ENCODE peak calls at places on chromosome 18, in four cellular contexts. One of them, this sample, is unnamed.

GRCh38 chr18:73979742-73980141 is 167.9 kb downstream of the FBXO15 start:
- DNase-seq in Peyer's patch: no peak
- DNase-seq in cardiac fibroblast: peak; percentile 36
- DNase-seq in gastrocnemius medialis: no peak
- DNase-seq in this sample: no peak

GRCh38 chr18:73785276-73785675 is 362.4 kb downstream of the FBXO15 start:
- DNase-seq in Peyer's patch: no peak
- DNase-seq in gastrocnemius medialis: no peak
- DNase-seq in cardiac fibroblast: peak; percentile 72
- DNase-seq in this sample: no peak

GRCh38 chr18:43590182-43590903 is 313.1 kb upstream of the SYT4 start:
- DNase-seq in cardiac fibroblast: no peak
- DNase-seq in gastrocnemius medialis: no peak
- DNase-seq in Peyer's patch: no peak
- DNase-seq in this sample: peak; percentile 7

GRCh38 chr18:34659579-34660517 is 50.2 kb upstream of the DTNA start:
- DNase-seq in gastrocnemius medialis: peak; percentile 85
- DNase-seq in Peyer's patch: peak; percentile 30
- DNase-seq in cardiac fibroblast: peak; percentile 98
- DNase-seq in this sample: peak; percentile 59

GRCh38 chr18:62339106-62339988 is 14.2 kb downstream of the TNFRSF11A start:
- DNase-seq in gastrocnemius medialis: no peak
- DNase-seq in cardiac fibroblast: peak; percentile 63
- DNase-seq in Peyer's patch: no peak
- DNase-seq in this sample: no peak

GRCh38 chr18:21074336-21075323 is 37.0 kb downstream of the ROCK1 start:
- DNase-seq in gastrocnemius medialis: no peak
- DNase-seq in cardiac fibroblast: no peak
- DNase-seq in Peyer's patch: no peak
- DNase-seq in this sample: no peak

GRCh38 chr18:60044290-60045006 is 144.7 kb downstream of the PMAIP1 start:
- DNase-seq in Peyer's patch: no peak
- DNase-seq in gastrocnemius medialis: no peak
- DNase-seq in cardiac fibroblast: peak; percentile 78
- DNase-seq in this sample: no peak

GRCh38 chr18:28113271-28114023 is 63.5 kb downstream of the CDH2 start:
- DNase-seq in Peyer's patch: no peak
- DNase-seq in gastrocnemius medialis: no peak
- DNase-seq in cardiac fibroblast: peak; percentile 44
- DNase-seq in this sample: no peak

GRCh38 chr18:70555046-70555445 is 266.2 kb downstream of the SOCS6 start:
- DNase-seq in cardiac fibroblast: no peak
- DNase-seq in Peyer's patch: no peak
- DNase-seq in gastrocnemius medialis: no peak
- DNase-seq in this sample: no peak

GRCh38 chr18:10190564-10190963 is 263.9 kb upstream of the APCDD1 start:
- DNase-seq in gastrocnemius medialis: no peak
- DNase-seq in Peyer's patch: no peak
- DNase-seq in cardiac fibroblast: peak; percentile 46
- DNase-seq in this sample: no peak

GRCh38 chr18:9575558-9575957 is 38.8 kb downstream of the PPP4R1 start:
- DNase-seq in gastrocnemius medialis: peak; percentile 68
- DNase-seq in Peyer's patch: peak; percentile 44
- DNase-seq in cardiac fibroblast: peak; percentile 99
- DNase-seq in this sample: peak; percentile 92

GRCh38 chr18:44229693-44230108 is 451.0 kb upstream of the SETBP1 start:
- DNase-seq in gastrocnemius medialis: no peak
- DNase-seq in Peyer's patch: no peak
- DNase-seq in cardiac fibroblast: peak; percentile 20
- DNase-seq in this sample: peak; percentile 61

GRCh38 chr18:57859314-57859713 is 56.2 kb upstream of the ATP8B1 start:
- DNase-seq in cardiac fibroblast: peak; percentile 55
- DNase-seq in Peyer's patch: no peak
- DNase-seq in gastrocnemius medialis: no peak
- DNase-seq in this sample: no peak
- TF ChIP-seq CTCF in cardiac fibroblast: peak; percentile 65
- TF ChIP-seq CTCF in Peyer's patch: peak; percentile 53
- TF ChIP-seq CTCF in gastrocnemius medialis: peak; percentile 24
- TF ChIP-seq CTCF in this sample: no peak

DNA sequence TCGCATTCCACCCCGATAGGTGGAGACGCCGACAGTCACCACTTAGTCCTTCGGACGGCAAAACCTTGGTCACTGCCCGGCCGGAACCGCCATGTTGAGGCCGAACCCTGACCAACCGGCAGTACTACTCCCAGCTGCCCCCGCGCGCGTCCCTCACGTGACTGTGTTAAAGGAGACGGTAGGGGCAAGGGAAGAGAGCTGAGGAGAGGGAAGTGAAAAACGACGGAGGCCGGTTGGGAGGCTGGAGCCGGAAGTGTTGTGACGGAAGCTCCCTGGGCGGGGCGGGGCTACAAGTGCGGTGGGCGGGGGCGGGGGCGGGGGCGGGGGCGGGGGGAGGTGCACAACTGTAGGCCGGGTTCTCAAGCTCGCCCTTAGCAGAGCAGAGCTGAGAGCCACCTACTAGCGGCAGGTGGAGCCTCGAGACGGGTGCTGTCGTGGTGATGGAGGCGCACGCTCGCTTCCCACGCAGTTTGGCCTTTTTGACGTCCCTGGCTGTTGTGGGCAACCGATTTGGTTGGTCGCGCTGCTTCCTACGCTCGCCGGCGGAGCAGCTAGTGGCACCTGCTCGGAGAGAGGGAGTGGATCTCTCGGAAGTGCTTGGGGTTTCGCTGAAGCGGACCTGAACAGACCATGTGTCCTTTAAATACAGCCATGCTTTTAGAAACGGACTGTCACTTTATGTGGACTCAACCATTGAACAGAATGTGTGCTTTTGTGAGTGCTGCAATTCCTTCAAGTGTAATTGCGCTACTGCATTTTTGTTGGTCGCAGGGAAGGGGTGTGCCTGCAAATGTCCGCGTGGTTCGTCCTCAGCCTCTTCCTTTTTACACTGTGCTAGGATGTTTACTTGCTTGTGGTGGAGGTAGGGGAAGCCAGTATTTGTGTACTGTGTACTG is at the start of gene TRAPPC8:
- DNase-seq in gastrocnemius medialis: peak; percentile 99
- DNase-seq in Peyer's patch: peak; percentile 99
- DNase-seq in cardiac fibroblast: peak; percentile 99
- DNase-seq in this sample: peak; percentile 99
- TF ChIP-seq CTCF in gastrocnemius medialis: no peak
- TF ChIP-seq CTCF in Peyer's patch: peak; percentile 28
- TF ChIP-seq CTCF in cardiac fibroblast: no peak
- TF ChIP-seq CTCF in this sample: no peak

DNA sequence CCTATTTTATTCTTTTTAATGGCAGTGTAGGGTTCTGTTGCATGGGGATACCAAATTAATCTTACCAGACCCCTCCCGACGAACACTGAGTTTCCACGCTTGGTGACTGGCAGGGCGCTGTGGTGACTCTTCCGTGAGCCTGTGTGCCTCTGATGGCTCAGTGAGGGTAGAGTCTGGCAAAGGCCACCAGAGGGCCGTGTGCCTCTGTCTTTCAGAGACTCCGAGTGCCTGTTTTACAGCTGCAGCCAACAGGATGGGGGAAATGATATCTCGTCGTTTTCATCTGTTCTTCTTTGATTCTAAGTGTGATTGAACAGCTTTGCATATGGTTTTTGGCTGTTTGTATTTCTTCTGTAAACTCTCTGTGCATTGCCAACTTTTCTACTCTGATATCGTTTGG is 99.8 kb downstream of the ZNF236 start:
- DNase-seq in cardiac fibroblast: peak; percentile 42
- DNase-seq in gastrocnemius medialis: no peak
- DNase-seq in Peyer's patch: peak; percentile 61
- DNase-seq in this sample: peak; percentile 31
- TF ChIP-seq CTCF in cardiac fibroblast: peak; percentile 53
- TF ChIP-seq CTCF in gastrocnemius medialis: peak; percentile 37
- TF ChIP-seq CTCF in Peyer's patch: peak; percentile 73
- TF ChIP-seq CTCF in this sample: peak; percentile 58

DNA sequence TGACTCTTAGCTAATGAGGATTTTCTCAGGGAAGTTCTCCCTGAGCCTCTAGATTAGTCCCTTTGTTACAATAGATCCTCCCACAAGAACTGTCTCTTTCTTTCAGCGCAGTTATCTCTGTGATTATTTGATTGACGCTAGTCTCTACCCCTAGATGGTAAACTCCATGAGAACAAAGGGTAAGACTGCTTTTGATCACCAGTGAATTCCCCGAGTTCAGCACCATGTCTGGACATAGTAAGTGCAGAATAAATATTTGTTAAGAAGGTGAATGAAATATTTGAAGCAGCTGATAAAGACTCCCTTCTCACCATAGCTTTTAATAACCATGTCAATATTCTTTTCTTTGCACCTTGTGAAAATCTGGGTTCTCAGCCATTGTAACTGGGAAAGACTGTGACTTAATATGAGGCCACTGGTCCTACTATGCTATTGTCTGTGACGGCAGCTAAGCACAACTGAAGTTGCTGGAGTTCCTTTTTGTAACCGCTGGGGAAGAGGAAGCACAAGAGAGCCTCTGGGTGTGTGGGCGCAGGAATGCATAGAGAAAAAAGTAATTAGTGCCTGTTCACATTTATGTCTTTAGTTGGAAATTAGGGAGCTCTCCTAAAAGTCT is 214.7 kb downstream of the TGIF1 start:
- DNase-seq in Peyer's patch: no peak
- DNase-seq in gastrocnemius medialis: no peak
- DNase-seq in cardiac fibroblast: no peak
- DNase-seq in this sample: no peak
- TF ChIP-seq CTCF in Peyer's patch: no peak
- TF ChIP-seq CTCF in gastrocnemius medialis: no peak
- TF ChIP-seq CTCF in cardiac fibroblast: no peak
- TF ChIP-seq CTCF in this sample: no peak

DNA sequence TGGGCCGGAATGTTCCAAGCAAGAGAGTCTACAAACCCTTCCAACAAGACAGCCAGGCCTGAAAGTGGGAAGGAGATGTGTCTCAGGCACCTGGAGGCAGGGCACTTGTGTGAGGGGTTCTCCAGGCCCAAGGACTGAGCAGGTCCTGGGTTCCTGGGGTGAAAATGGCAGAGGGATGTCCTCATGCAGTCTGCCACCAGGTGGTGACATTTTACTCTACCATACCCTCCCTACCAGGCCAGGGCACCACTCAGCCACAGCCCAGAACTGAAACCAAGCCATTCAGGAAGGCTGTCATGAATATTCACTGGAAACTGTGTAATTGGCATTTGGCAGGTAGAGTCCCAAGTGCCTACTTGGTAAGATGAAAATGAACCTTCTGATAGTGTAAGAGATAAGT is 185.2 kb downstream of the MYO5B start:
- DNase-seq in Peyer's patch: peak; percentile 22
- DNase-seq in gastrocnemius medialis: no peak
- DNase-seq in cardiac fibroblast: peak; percentile 45
- DNase-seq in this sample: peak; percentile 10
- TF ChIP-seq CTCF in Peyer's patch: peak; percentile 70
- TF ChIP-seq CTCF in gastrocnemius medialis: peak; percentile 50
- TF ChIP-seq CTCF in cardiac fibroblast: peak; percentile 52
- TF ChIP-seq CTCF in this sample: peak; percentile 52

DNA sequence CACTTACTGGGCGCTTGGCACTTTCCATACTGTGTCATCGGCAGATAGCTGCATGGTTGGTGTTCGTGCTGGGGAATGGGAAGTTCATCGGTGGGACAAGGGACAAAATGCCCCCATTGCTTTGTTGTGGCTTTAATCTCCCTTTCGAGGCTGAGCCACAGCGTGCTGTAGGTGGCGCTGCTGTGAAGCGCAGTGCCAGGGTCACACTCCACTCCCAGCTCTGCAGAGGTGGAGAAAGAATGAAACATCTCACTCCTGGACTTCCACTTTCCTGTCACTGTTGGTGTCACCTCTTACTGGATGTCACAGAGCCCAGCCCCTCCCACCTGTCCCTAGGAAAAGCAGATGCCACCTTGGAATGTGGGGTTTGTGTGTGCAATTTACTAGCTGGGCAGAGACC is 8.7 kb downstream of the TYMS start:
- DNase-seq in Peyer's patch: no peak
- DNase-seq in cardiac fibroblast: no peak
- DNase-seq in gastrocnemius medialis: no peak
- DNase-seq in this sample: no peak
- TF ChIP-seq CTCF in Peyer's patch: peak; percentile 4
- TF ChIP-seq CTCF in cardiac fibroblast: peak; percentile 37
- TF ChIP-seq CTCF in gastrocnemius medialis: no peak
- TF ChIP-seq CTCF in this sample: no peak